ENCODE peak calls at places on chromosomes 3 and 15, in seven cellular contexts. R is stomach, N is K562, F is suprapubic skin, D is HL-60, I is HepG2, H is transverse colon. P is an unnamed sample.

GRCh38 chr3:78204977-78205376 is 1165.1 kb downstream of the ROBO2 start:
- DNase-seq in N (no peak), H (no peak), F (no peak), R (no peak), D (no peak), I (peak), P (no peak)

GRCh38 chr3:184241447-184242296 is 7.1 kb downstream of the ALG3 start:
- DNase-seq in D (no peak), F (no peak), N (peak), R (peak), I (peak), H (peak), P (no peak)

GRCh38 chr3:115857518-115858136 is 234.3 kb downstream of the GAP43 start:
- DNase-seq in F (no peak), N (no peak), I (no peak), R (no peak), H (no peak), D (no peak), P (no peak)

GRCh38 chr15:52780172-52780980 is 9.8 kb downstream of the ONECUT1 start:
- DNase-seq in D (peak), I (peak), H (peak), N (peak), F (no peak), R (peak), P (no peak)

GRCh38 chr3:193790086-193790990 is 197.3 kb downstream of the OPA1 start:
- DNase-seq in R (no peak), D (no peak), N (no peak), H (no peak), F (peak), I (no peak), P (no peak)

GRCh38 chr3:169453256-169454059 is 210.1 kb downstream of the MECOM start:
- DNase-seq in I (no peak), F (no peak), R (no peak), N (peak), D (no peak), H (no peak), P (no peak)

GRCh38 chr3:173109143-173109542 is 31.9 kb downstream of the SPATA16 start:
- DNase-seq in I (no peak), N (no peak), R (no peak), F (no peak), H (no peak), D (no peak), P (no peak)

GRCh38 chr15:101489236-101489632 is 273 bp downstream of the PCSK6 start:
- DNase-seq in H (peak), N (peak), I (no peak), F (no peak), D (peak), R (peak), P (no peak)

GRCh38 chr3:194086251-194087075 is 49.5 kb upstream of the HES1 start:
- DNase-seq in R (peak), D (no peak), H (no peak), F (peak), I (no peak), N (no peak), P (no peak)

GRCh38 chr3:119580148-119580760 is 962 bp downstream of the ADPRH start:
- DNase-seq in I (no peak), R (no peak), H (peak), N (no peak), D (no peak), F (no peak), P (no peak)

GRCh38 chr15:50803479-50803878 is 38.0 kb upstream of the SPPL2A start:
- DNase-seq in F (no peak), N (no peak), D (no peak), H (no peak), R (no peak), I (no peak), P (no peak)

GRCh38 chr15:64246364-64247189 is 83.8 kb upstream of the PPIB start:
- DNase-seq in H (no peak), R (no peak), F (no peak), N (peak), I (peak), D (peak), P (no peak)

GRCh38 chr15:95869920-95870319 is 460.6 kb upstream of the NR2F2 start:
- DNase-seq in R (no peak), F (no peak), H (no peak), I (no peak), D (no peak), N (no peak), P (no peak)

GRCh38 chr3:150252462-150252861 is 155.6 kb upstream of the TSC22D2 start:
- DNase-seq in H (no peak), N (no peak), I (peak), D (no peak), R (no peak), F (no peak), P (no peak)

GRCh38 chr15:97978408-97979130 is 18.1 kb downstream of the ARRDC4 start:
- DNase-seq in H (no peak), D (no peak), F (no peak), I (peak), R (peak), N (peak), P (no peak)

GRCh38 chr15:59501531-59502113 is 63.6 kb downstream of the FAM81A start:
- DNase-seq in H (peak), N (peak), D (no peak), R (peak), F (no peak), I (peak), P (no peak)

GRCh38 chr3:127673191-127674098 is 693 bp downstream of the ABTB1 start:
- DNase-seq in H (peak), I (no peak), R (peak), D (no peak), N (peak), F (peak), P (no peak)

GRCh38 chr3:149564079-149564478 is 89.6 kb downstream of the TM4SF4 start:
- DNase-seq in N (no peak), H (no peak), R (no peak), D (no peak), I (no peak), F (no peak), P (no peak)

GRCh38 chr3:80338366-80338765 is 570.6 kb upstream of the ROBO1 start:
- DNase-seq in H (no peak), F (no peak), I (no peak), R (no peak), D (peak), N (no peak), P (no peak)

GRCh38 chr15:42385980-42386695 is 26.8 kb downstream of the CAPN3 start:
- DNase-seq in N (peak), D (no peak), H (no peak), I (no peak), F (no peak), R (no peak), P (no peak)

GRCh38 chr3:171904829-171905228 is 61.7 kb downstream of the TMEM212 start:
- DNase-seq in R (no peak), I (peak), D (no peak), N (no peak), H (no peak), F (no peak), P (no peak)

GRCh38 chr15:96585634-96586386 is 255.3 kb downstream of the NR2F2 start:
- DNase-seq in N (peak), H (no peak), D (peak), R (no peak), I (no peak), F (no peak), P (no peak)

GRCh38 chr3:100171211-100171700 is 57.0 kb upstream of the FILIP1L start:
- DNase-seq in H (no peak), R (no peak), D (no peak), N (no peak), I (no peak), F (no peak), P (no peak)

GRCh38 chr3:194225988-194226663 is 90.2 kb downstream of the HES1 start:
- DNase-seq in H (no peak), I (no peak), F (no peak), R (no peak), N (no peak), D (no peak), P (no peak)

GRCh38 chr3:13023251-13024055 is 49.8 kb downstream of the IQSEC1 start:
- DNase-seq in R (no peak), D (no peak), F (no peak), H (no peak), N (no peak), I (no peak), P (no peak)

GRCh38 chr3:128549283-128550112 is 56.5 kb upstream of the GATA2 start:
- DNase-seq in D (no peak), H (no peak), R (peak), F (peak), N (peak), I (peak), P (no peak)

GRCh38 chr3:76369170-76369569 is 583.8 kb upstream of the ZNF717 start:
- DNase-seq in I (no peak), D (no peak), H (no peak), N (no peak), F (no peak), R (no peak), P (no peak)

DNA sequence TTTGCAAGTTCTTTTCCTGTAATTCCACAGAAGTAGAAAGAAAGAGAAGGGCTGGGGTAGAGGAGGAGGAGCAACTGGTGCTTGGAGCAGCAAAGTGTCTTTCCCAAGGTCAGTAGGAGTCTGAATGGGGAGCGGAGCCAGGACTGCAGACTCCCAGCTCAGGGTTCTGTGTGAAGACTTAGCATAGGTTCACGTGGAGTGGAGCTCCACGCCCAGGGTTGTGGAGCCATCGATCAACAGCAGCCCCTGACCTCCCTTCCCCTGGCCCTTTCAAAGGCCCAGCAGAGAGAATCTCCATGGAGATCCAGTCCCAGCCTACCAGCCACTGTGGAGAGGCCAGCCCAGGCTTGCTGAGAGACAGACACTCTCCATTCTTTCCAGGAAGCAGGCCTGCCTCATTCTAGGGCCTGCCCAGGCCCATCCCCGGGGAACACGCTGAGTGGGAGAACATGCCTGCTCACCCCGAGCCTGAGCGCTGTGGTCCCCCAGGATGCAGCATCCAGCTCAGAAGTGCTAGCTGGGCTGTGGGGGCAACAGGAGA is 62.1 kb downstream of the CORO2B start:
- DNase-seq in D (no peak), H (no peak), I (no peak), R (no peak), F (no peak), N (no peak), P (no peak)
- TF ChIP-seq POLR2AphosphoS5 in D (no peak), H (no peak), I (no peak), R (no peak), F (no peak), N (no peak), P (no peak)

DNA sequence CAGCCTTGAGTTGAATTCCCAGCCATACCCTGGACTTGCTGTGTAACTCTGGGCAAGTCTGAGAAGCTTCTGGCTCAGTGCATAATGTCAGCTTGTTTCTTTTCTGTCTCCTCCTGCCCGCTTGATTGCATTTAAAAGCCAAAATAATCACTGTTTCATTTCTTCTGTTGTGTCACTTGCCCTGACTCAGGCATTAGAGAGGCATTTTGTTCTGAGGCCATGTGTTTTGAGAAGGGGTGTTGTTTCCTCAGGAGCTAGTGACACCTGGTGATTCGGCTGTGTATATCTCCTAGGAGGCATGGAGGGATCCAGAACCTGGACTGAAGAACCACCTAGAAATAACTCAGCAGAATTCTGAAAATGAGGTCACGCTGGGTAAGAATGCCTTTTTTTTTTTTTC is 16.0 kb downstream of the WDR73 start:
- DNase-seq in N (peak), F (no peak), D (no peak), H (no peak), I (peak), R (no peak), P (no peak)
- TF ChIP-seq CTCF in N (peak), F (no peak), D (no peak), H (no peak), I (peak), R (no peak), P (no peak)

GRCh38 chr3:71542548-71543370 is 40.8 kb downstream of the FOXP1 start:
- DNase-seq in H (peak), R (peak), N (peak), D (peak), F (peak), I (no peak), P (no peak)
- TF ChIP-seq POLR2AphosphoS5 in H (peak), R (no peak), N (no peak), D (peak), F (no peak), I (no peak), P (peak)

DNA sequence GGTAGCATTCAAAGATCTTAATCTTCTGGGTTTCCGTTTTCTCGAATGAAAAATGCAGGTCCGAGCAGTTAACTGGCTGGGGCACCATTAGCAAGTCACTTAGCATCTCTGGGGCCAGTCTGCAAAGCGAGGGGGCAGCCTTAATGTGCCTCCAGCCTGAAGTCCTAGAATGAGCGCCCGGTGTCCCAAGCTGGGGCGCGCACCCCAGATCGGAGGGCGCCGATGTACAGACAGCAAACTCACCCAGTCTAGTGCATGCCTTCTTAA is at the start of gene PATL2:
- DNase-seq in F (no peak), R (no peak), D (no peak), N (no peak), H (no peak), I (no peak), P (no peak)
- TF ChIP-seq CTCF in F (no peak), R (no peak), D (no peak), N (no peak), H (no peak), I (peak), P (no peak)